ENCODE peak calls at places on chromosomes 4 and X, in four cellular contexts. J, G, I and D are unnamed samples.

GRCh38 chr4:182206916-182207315 is 36.3 kb upstream of the TENM3 start:
- DNase-seq in J (no peak), G (no peak), I (no peak), D (no peak)

GRCh38 chr4:149961876-149962597 is 116.2 kb upstream of the DCLK2 start:
- DNase-seq in J (no peak), G (no peak), I (no peak), D (no peak)

GRCh38 chr4:1379351-1379781 is 26.9 kb downstream of the NKX1-1 start:
- DNase-seq in J (no peak), G (no peak), I (no peak), D (no peak)

GRCh38 chrX:107669276-107669675 is 41.0 kb downstream of the PRPS1 start:
- DNase-seq in J (no peak), G (no peak), I (no peak), D (no peak)

GRCh38 chr4:75696036-75696435 is 22.8 kb upstream of the G3BP2 start:
- DNase-seq in J (no peak), G (no peak), I (no peak), D (no peak)

GRCh38 chr4:102824398-102824797 is 3.0 kb downstream of the UBE2D3 start:
- DNase-seq in J (no peak), G (no peak), I (no peak), D (no peak)

GRCh38 chr4:184824081-184824775 is 1.5 kb downstream of the ACSL1 start:
- DNase-seq in J (no peak), G (no peak), I (no peak), D (no peak)

GRCh38 chr4:120753854-120754253 is 168.7 kb downstream of the PRDM5 start:
- DNase-seq in J (no peak), G (no peak), I (no peak), D (no peak)

GRCh38 chrX:52867610-52868348 is at the start of gene XAGE3:
- DNase-seq in J (no peak), G (no peak), I (no peak), D (no peak)

GRCh38 chrX:104173841-104174240 is 7.6 kb downstream of the FAM199X start:
- DNase-seq in J (no peak), G (no peak), I (no peak), D (no peak)

GRCh38 chrX:32041181-32041580 is 969.3 kb upstream of the FTHL17 start:
- DNase-seq in J (no peak), G (no peak), I (no peak), D (no peak)

GRCh38 chr4:1723131-1723801 is 1.9 kb downstream of the TACC3 start:
- DNase-seq in J (no peak), G (no peak), I (no peak), D (no peak)

GRCh38 chr4:128386761-128387599 is 99.4 kb upstream of the PGRMC2 start:
- DNase-seq in J (no peak), G (peak), I (no peak), D (no peak)

GRCh38 chr4:122963222-122963621 is 40.8 kb upstream of the NUDT6 start:
- DNase-seq in J (no peak), G (no peak), I (no peak), D (no peak)

GRCh38 chr4:8909548-8909947 is 37.9 kb upstream of the HMX1 start:
- DNase-seq in J (no peak), G (no peak), I (no peak), D (no peak)
- TF ChIP-seq HDAC6 in J (no peak), G (no peak), I (no peak), D (no peak)

DNA sequence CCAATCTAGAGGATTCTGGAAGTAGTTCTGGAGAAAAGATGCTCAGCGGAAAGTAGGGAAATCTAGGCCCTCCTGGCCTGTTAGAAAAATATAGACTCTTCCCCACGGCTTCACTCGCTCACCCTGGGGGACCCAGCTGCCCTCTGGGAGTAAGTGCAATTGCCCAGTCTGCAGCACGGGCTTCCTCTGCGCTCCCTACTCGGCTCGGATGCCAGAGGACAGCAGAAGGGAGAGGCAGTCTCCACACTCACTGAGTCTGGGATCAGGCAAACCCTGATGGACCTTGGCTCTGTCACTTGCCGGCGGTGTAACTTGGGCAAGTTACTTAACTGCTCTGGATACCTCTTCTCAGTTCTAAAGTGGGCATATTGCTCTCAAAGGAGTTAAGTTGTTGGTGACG is 2.1 kb downstream of the SHISA3 start:
- DNase-seq in J (peak), G (no peak), I (no peak), D (no peak)
- TF ChIP-seq KDM1A in J (no peak), G (no peak), I (no peak), D (no peak)

GRCh38 chr4:82780398-82781231 is 18.0 kb downstream of the SCD5 start:
- DNase-seq in J (no peak), G (no peak), I (no peak), D (peak)
- TF ChIP-seq RFX5 in J (no peak), G (no peak), I (no peak), D (no peak)

GRCh38 chrX:74535633-74536141 is 78.7 kb downstream of the RLIM start:
- DNase-seq in J (peak), G (peak), I (no peak), D (peak)

GRCh38 chrX:74537011-74537390 is 77.4 kb downstream of the RLIM start:
- DNase-seq in J (no peak), G (no peak), I (no peak), D (no peak)

GRCh38 chrX:74534569-74535038 is 79.8 kb downstream of the RLIM start:
- DNase-seq in J (no peak), G (no peak), I (peak), D (no peak)

GRCh38 chrX:74536142-74537010 is 78.0 kb downstream of the RLIM start:
- DNase-seq in J (peak), G (peak), I (no peak), D (no peak)

GRCh38 chrX:74535211-74535621 is 79.2 kb downstream of the RLIM start:
- DNase-seq in J (no peak), G (peak), I (no peak), D (peak)
- TF ChIP-seq HDAC6 in J (no peak), G (no peak), I (no peak), D (no peak)

DNA sequence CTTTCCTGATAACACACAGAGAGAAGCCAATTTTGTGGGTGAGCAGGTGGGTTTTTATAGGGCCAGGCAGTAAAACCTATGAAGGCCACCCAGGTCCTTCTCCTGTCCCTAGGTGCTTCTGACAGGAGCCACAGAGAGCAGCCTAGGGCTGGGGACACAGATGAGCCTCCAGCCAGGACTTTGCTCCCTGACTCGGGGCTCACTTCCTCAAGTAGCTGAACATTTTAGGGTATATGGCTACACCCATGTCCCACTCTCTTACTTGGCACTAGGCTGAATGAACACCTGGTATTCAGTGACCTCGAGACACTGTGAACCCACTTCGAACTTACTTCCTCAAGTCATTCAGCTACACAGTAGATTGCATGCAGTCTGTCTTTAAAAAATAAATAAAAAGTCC is 217.3 kb downstream of the MID1IP1 start:
- DNase-seq in J (no peak), G (no peak), I (no peak), D (no peak)
- TF ChIP-seq KDM1A in J (no peak), G (no peak), I (no peak), D (no peak)

DNA sequence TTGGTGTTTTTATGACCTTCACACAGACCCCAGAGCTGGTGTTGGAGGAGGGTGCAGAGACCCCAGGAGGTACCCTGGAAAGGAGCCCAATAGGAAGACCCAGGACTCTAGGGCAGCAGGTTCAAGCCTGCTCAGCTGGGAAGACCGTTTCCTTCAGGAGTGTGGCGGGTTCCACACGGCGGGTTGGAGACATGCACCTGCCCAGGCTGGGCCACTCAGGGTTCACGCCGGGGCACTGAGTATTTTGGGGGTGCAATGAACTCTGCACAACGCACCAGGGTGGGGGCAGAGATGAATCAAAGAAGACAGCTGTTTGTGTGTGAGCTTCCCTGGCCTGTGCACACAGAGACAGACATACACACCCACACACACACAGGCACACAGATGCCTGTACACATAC is 52.5 kb upstream of the PPP2R3B start:
- DNase-seq in J (no peak), G (no peak), I (no peak), D (no peak)
- TF ChIP-seq RFX5 in J (no peak), G (no peak), I (no peak), D (no peak)

GRCh38 chr4:153438916-153439756 is 27.0 kb upstream of the TMEM131L start:
- DNase-seq in J (no peak), G (no peak), I (peak), D (no peak)
- TF ChIP-seq HDAC6 in J (no peak), G (no peak), I (no peak), D (no peak)

DNA sequence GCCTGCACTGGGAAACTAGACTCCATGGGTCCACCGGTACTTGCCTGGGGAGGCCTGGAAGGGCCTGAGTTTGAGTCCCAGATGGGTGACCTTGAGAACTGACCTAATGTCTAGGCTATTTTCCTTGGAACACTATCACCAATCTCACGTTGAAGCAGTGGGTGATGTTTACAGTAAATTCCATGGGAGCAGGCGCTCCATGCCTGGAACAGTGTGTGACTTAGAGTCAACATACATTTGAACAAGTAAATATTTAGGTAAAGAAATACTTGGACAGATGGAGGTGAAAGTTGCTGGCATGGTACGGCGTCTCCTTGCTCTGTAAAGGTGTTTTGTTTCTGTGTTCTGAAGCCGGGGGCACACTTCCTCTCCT is 47.5 kb downstream of the TBC1D14 start:
- DNase-seq in J (no peak), G (no peak), I (no peak), D (no peak)
- TF ChIP-seq KDM1A in J (no peak), G (no peak), I (no peak), D (no peak)